ENCODE peak calls at places on chromosomes 13 and 19, in four cellular contexts. Z is cardiac muscle cell, Q is fibroblast of mammary gland, F is heart right ventricle. B is an unnamed sample.

GRCh38 chr13:48001127-48001881 is at the start of gene SUCLA2:
- DNase-seq in Z (peak; percentile 95), F (peak; percentile 89), Q (peak; percentile 81), B (peak; percentile 92)

GRCh38 chr19:35718345-35719041 is 690 bp downstream of the KMT2B start:
- DNase-seq in Q (no peak), Z (peak; percentile 41), F (peak; percentile 40), B (peak; percentile 35)

GRCh38 chr13:49292742-49293498 is 45.2 kb downstream of the CDADC1 start:
- DNase-seq in F (peak; percentile 66), Q (peak; percentile 74), Z (peak; percentile 62), B (no peak)

GRCh38 chr13:77729502-77730221 is 32.2 kb downstream of the SLAIN1 start:
- DNase-seq in F (no peak), Q (no peak), Z (no peak), B (no peak)

GRCh38 chr13:30679483-30680330 is 55.6 kb upstream of the ALOX5AP start:
- DNase-seq in F (no peak), Z (peak; percentile 54), Q (peak; percentile 51), B (peak; percentile 43)

GRCh38 chr19:1279782-1280341 is 4.5 kb downstream of the FAM174C start:
- DNase-seq in Q (peak; percentile 84), Z (peak; percentile 87), F (peak; percentile 80), B (peak; percentile 82)

GRCh38 chr19:38880882-38881609 is 3.0 kb upstream of the RINL start:
- DNase-seq in F (no peak), Z (no peak), Q (no peak), B (no peak)

GRCh38 chr19:3378352-3379146 is 12.2 kb downstream of the NFIC start:
- DNase-seq in Z (no peak), F (no peak), Q (no peak), B (no peak)

GRCh38 chr19:39237200-39238184 is 7.3 kb downstream of the IFNL3 start:
- DNase-seq in Q (no peak), Z (peak; percentile 21), F (no peak), B (peak; percentile 14)

GRCh38 chr13:113927661-113928581 is 46.0 kb downstream of the C13orf46 start:
- DNase-seq in Q (peak; percentile 99), Z (no peak), F (peak; percentile 55), B (peak; percentile 81)
- H3K4me3 ChIP-seq in Q (peak overlapping the region; percentile 1), Z (no peak overlapping the region), F (no peak overlapping the region), B (no peak overlapping the region)

GRCh38 chr13:94054159-94054558 is 425.3 kb downstream of the DCT start:
- DNase-seq in Q (no peak), F (no peak), Z (peak; percentile 47), B (no peak)
- TF ChIP-seq CTCF in Q (no peak), F (no peak), Z (no peak), B (no peak)

GRCh38 chr19:54189020-54189667 is at the start of gene MBOAT7:
- DNase-seq in Z (no peak), Q (no peak), F (no peak), B (no peak)
- H3K4me3 ChIP-seq in Z (peak within 1 kb of the TSS; percentile 67), Q (peak within 1 kb of the TSS; percentile 70), F (peak within 1 kb of the TSS; percentile 77), B (peak within 1 kb of the TSS; percentile 76)

GRCh38 chr19:7994114-7994513 is 11.3 kb downstream of the ELAVL1 start:
- DNase-seq in Q (no peak), Z (peak; percentile 13), F (no peak), B (no peak)
- TF ChIP-seq CTCF in Q (no peak), Z (no peak), F (no peak), B (no peak)

DNA sequence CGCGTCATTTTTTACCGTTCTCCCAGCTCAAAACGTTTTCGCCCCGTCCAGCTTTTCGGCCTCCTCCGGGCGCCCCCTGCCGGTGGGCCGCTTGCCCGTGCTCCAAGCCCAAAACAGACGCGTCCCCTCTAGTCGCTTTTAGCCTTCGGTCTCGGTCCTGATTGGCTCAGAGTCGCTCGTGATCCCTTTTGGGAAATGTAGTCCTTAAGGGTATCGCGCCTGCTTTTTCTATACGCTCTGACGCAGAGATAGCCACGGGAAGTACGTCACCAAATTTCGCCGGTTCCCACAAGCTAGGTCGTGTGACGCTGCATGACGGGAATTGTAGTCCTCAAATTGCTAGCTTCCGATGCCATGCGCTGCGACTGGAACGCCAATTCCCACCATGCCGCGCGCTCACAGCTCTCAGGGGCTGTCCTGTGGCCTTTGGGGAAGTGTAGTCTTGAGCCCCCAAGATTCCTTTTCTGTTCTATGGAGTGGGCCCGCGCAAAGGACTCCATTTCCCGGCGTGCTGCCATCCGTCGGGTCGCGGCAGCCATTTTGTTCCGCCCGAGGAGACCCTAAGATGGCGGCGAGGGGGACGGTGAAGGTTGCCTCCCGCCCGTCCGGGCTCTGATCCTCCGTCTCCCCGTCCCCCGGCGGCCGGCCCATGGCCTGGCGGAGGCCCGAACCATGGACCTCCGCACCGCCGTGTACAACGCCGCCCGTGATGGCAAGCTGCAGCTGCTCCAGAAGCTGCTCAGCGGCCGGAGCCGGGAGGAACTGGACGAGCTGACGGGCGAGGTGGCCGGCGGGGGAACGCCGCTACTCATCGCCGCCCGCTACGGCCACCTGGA is at the start of gene FEM1A:
- DNase-seq in Z (peak; percentile 100), F (peak; percentile 100), Q (peak; percentile 100), B (peak; percentile 100)
- H3K4me3 ChIP-seq in Z (peak within 1 kb of the TSS; percentile 79), F (peak within 1 kb of the TSS; percentile 84), Q (peak within 1 kb of the TSS; percentile 66), B (peak within 1 kb of the TSS; percentile 66)

GRCh38 chr13:91357613-91358383 is 10.3 kb downstream of the MIR17HG start:
- DNase-seq in F (no peak), Z (no peak), Q (no peak), B (no peak)

GRCh38 chr13:91358384-91358776 is 10.9 kb downstream of the MIR17HG start:
- DNase-seq in F (no peak), Z (no peak), Q (no peak), B (no peak)

GRCh38 chr13:91360246-91360751 is 12.8 kb downstream of the MIR17HG start:
- DNase-seq in F (no peak), Z (no peak), Q (no peak), B (no peak)

GRCh38 chr13:91359071-91359470 is 11.6 kb downstream of the MIR17HG start:
- DNase-seq in F (no peak), Z (no peak), Q (no peak), B (no peak)

DNA sequence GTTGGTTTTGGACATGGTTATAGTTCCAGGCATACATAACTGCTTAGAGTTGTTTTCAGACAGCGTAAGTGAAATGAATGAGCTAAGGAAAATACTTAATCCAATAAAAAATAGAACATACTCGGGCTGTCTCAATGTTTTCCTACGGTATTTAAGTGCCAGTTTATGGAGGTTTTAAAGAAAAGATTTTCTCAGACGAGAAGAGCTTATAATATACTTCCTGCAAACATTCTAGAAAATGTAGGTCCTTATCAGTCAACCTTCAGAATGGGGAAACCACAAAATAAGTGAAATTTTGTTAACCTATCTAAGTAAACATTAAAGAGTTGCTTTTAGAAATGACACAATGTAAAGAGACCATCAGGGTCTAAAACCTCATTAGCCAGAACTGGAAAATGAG is 12.1 kb downstream of the MIR17HG start:
- DNase-seq in Z (no peak), Q (no peak), F (no peak), B (no peak)
- TF ChIP-seq CTCF in Z (no peak), Q (no peak), F (no peak), B (no peak)

GRCh38 chr19:51065221-51065960 is 499 bp upstream of the KLK13 start:
- DNase-seq in Z (no peak), Q (no peak), F (no peak), B (no peak)
- H3K4me3 ChIP-seq in Z (peak overlapping the region; percentile 29), Q (no peak overlapping the region), F (no peak overlapping the region), B (no peak overlapping the region)

GRCh38 chr13:52845766-52846566 is 2.5 kb downstream of the PCDH8 start:
- DNase-seq in Q (no peak), Z (peak; percentile 36), F (no peak), B (peak; percentile 16)
- TF ChIP-seq CTCF in Q (no peak), Z (peak; percentile 31), F (peak; percentile 35), B (no peak)

B was measured in epithelial cell of esophagus.